ENCODE peak calls at places on chromosomes 16 and 17, in four cellular contexts. S is K562, Z is Panc1, H is HepG2. N is an unnamed sample. For H3K4me1, the result is how much of the 10 kb centered on the place peaks cover.

GRCh38 chr17:74368341-74369152 is 1.2 kb downstream of the GPR142 start:
- DNase-seq in S (peak), H (peak), Z (no peak), N (peak)

GRCh38 chr16:64654137-64654652 is 467.7 kb downstream of the CDH11 start:
- DNase-seq in Z (no peak), H (no peak), S (no peak), N (no peak)

GRCh38 chr17:40373999-40374398 is 9.5 kb upstream of the GJD3 start:
- DNase-seq in H (no peak), Z (no peak), S (no peak), N (no peak)

GRCh38 chr16:35102780-35103403 is 1643.5 kb downstream of the TP53TG3F start:
- DNase-seq in S (peak), H (peak), Z (peak), N (no peak)

GRCh38 chr16:80719573-80719972 is 84.8 kb downstream of the CDYL2 start:
- DNase-seq in S (no peak), H (no peak), Z (no peak), N (no peak)

GRCh38 chr17:47239663-47240374 is 13.8 kb upstream of the ITGB3 start:
- DNase-seq in S (peak), Z (peak), H (no peak), N (peak)

GRCh38 chr16:88941051-88941932 is 35.7 kb downstream of the CBFA2T3 start:
- DNase-seq in S (no peak), Z (no peak), H (no peak), N (no peak)

GRCh38 chr16:64475627-64476351 is 646.1 kb downstream of the CDH11 start:
- DNase-seq in S (no peak), H (no peak), Z (no peak), N (no peak)

GRCh38 chr17:76369804-76370203 is 14.6 kb upstream of the SPHK1 start:
- DNase-seq in H (no peak), S (no peak), Z (no peak), N (no peak)

GRCh38 chr16:13046422-13046821 is 145.0 kb downstream of the SHISA9 start:
- DNase-seq in S (no peak), H (no peak), Z (no peak), N (no peak)

GRCh38 chr16:3235856-3236669 is 1.1 kb upstream of the ZNF200 start:
- DNase-seq in Z (no peak), S (peak), H (no peak), N (no peak)

GRCh38 chr17:27532269-27533067 is 76.2 kb downstream of the KSR1 start:
- DNase-seq in Z (no peak), S (no peak), H (peak), N (no peak)
- TF ChIP-seq TCF7L2 in Z (no peak), S (no peak), H (no peak), N (no peak)

GRCh38 chr17:17128476-17129075 is 77.6 kb downstream of the PLD6 start:
- DNase-seq in H (no peak), S (no peak), Z (no peak), N (no peak)
- H3K4me1 ChIP-seq in H (under half), S (under half), Z (under half), N (under half)

GRCh38 chr17:77842148-77842905 is 116.2 kb upstream of the TNRC6C start:
- DNase-seq in S (no peak), Z (no peak), H (no peak), N (no peak)
- TF ChIP-seq TCF7L2 in S (no peak), Z (no peak), H (no peak), N (no peak)

GRCh38 chr16:5850632-5851175 is 753.1 kb upstream of the EEF2KMT start:
- DNase-seq in Z (no peak), H (no peak), S (no peak), N (no peak)
- H3K4me1 ChIP-seq in Z (under half), H (under half), S (under half), N (under half)